ENCODE peak calls at places on chromosome 6, in seven cellular contexts. One of them, this sample, is unnamed.
A peak's percentile ranks its signal among the peaks of the same experiment; 100 is the strongest.

GRCh38 chr6:154410619-154411044 is 54.0 kb upstream of the IPCEF1 start:
- DNase-seq in B cell: no peak
- DNase-seq in ovary: peak; percentile 67
- DNase-seq in AG09309: peak; percentile 96
- DNase-seq in natural killer cell: no peak
- DNase-seq in cardiac muscle cell: peak; percentile 97
- DNase-seq in epithelial cell of esophagus: peak; percentile 85
- DNase-seq in this sample: no peak

GRCh38 chr6:30557683-30557981 is 537 bp downstream of the PRR3 start:
- DNase-seq in B cell: no peak
- DNase-seq in ovary: no peak
- DNase-seq in AG09309: no peak
- DNase-seq in natural killer cell: no peak
- DNase-seq in cardiac muscle cell: no peak
- DNase-seq in epithelial cell of esophagus: no peak
- DNase-seq in this sample: no peak

GRCh38 chr6:40139447-40139846 is 205.2 kb upstream of the MOCS1 start:
- DNase-seq in B cell: no peak
- DNase-seq in ovary: no peak
- DNase-seq in AG09309: no peak
- DNase-seq in natural killer cell: no peak
- DNase-seq in cardiac muscle cell: no peak
- DNase-seq in epithelial cell of esophagus: no peak
- DNase-seq in this sample: no peak

GRCh38 chr6:33935439-33936080 is 131.8 kb upstream of the MLN start:
- DNase-seq in B cell: no peak
- DNase-seq in ovary: no peak
- DNase-seq in AG09309: no peak
- DNase-seq in natural killer cell: no peak
- DNase-seq in cardiac muscle cell: no peak
- DNase-seq in epithelial cell of esophagus: no peak
- DNase-seq in this sample: no peak

GRCh38 chr6:15327271-15327670 is 81.4 kb downstream of the JARID2 start:
- DNase-seq in B cell: peak; percentile 51
- DNase-seq in ovary: no peak
- DNase-seq in AG09309: no peak
- DNase-seq in natural killer cell: no peak
- DNase-seq in cardiac muscle cell: no peak
- DNase-seq in epithelial cell of esophagus: peak; percentile 18
- DNase-seq in this sample: no peak

GRCh38 chr6:154347981-154348380 is 8.6 kb downstream of the IPCEF1 start:
- DNase-seq in B cell: no peak
- DNase-seq in ovary: no peak
- DNase-seq in AG09309: no peak
- DNase-seq in natural killer cell: no peak
- DNase-seq in cardiac muscle cell: no peak
- DNase-seq in epithelial cell of esophagus: no peak
- DNase-seq in this sample: no peak

GRCh38 chr6:69795469-69796080 is 1.2 kb downstream of the LMBRD1 start:
- DNase-seq in B cell: peak; percentile 58
- DNase-seq in ovary: no peak
- DNase-seq in AG09309: no peak
- DNase-seq in natural killer cell: no peak
- DNase-seq in cardiac muscle cell: peak; percentile 10
- DNase-seq in epithelial cell of esophagus: no peak
- DNase-seq in this sample: no peak

GRCh38 chr6:12472601-12473038 is 182.5 kb downstream of the EDN1 start:
- DNase-seq in B cell: no peak
- DNase-seq in ovary: peak; percentile 19
- DNase-seq in AG09309: no peak
- DNase-seq in natural killer cell: no peak
- DNase-seq in cardiac muscle cell: peak; percentile 75
- DNase-seq in epithelial cell of esophagus: peak; percentile 100
- DNase-seq in this sample: no peak

GRCh38 chr6:136092897-136093296 is 157.2 kb downstream of the MTFR2 start:
- DNase-seq in B cell: no peak
- DNase-seq in ovary: no peak
- DNase-seq in AG09309: no peak
- DNase-seq in natural killer cell: no peak
- DNase-seq in cardiac muscle cell: no peak
- DNase-seq in epithelial cell of esophagus: no peak
- DNase-seq in this sample: no peak

GRCh38 chr6:15953152-15953880 is 175.6 kb upstream of the MYLIP start:
- DNase-seq in B cell: no peak
- DNase-seq in ovary: no peak
- DNase-seq in AG09309: no peak
- DNase-seq in natural killer cell: no peak
- DNase-seq in cardiac muscle cell: peak; percentile 89
- DNase-seq in epithelial cell of esophagus: no peak
- DNase-seq in this sample: no peak

GRCh38 chr6:130932956-130933355 is 105.8 kb downstream of the SMLR1 start:
- DNase-seq in B cell: no peak
- DNase-seq in ovary: no peak
- DNase-seq in AG09309: no peak
- DNase-seq in natural killer cell: no peak
- DNase-seq in cardiac muscle cell: no peak
- DNase-seq in epithelial cell of esophagus: no peak
- DNase-seq in this sample: no peak

GRCh38 chr6:14596410-14596809 is 478.8 kb downstream of the CD83 start:
- DNase-seq in B cell: no peak
- DNase-seq in ovary: no peak
- DNase-seq in AG09309: peak; percentile 24
- DNase-seq in natural killer cell: no peak
- DNase-seq in cardiac muscle cell: peak; percentile 88
- DNase-seq in epithelial cell of esophagus: peak; percentile 58
- DNase-seq in this sample: no peak

GRCh38 chr6:48109902-48110301 is 1.1 kb downstream of the PTCHD4 start:
- DNase-seq in B cell: no peak
- DNase-seq in ovary: no peak
- DNase-seq in AG09309: no peak
- DNase-seq in natural killer cell: no peak
- DNase-seq in cardiac muscle cell: no peak
- DNase-seq in epithelial cell of esophagus: peak; percentile 66
- DNase-seq in this sample: no peak

DNA sequence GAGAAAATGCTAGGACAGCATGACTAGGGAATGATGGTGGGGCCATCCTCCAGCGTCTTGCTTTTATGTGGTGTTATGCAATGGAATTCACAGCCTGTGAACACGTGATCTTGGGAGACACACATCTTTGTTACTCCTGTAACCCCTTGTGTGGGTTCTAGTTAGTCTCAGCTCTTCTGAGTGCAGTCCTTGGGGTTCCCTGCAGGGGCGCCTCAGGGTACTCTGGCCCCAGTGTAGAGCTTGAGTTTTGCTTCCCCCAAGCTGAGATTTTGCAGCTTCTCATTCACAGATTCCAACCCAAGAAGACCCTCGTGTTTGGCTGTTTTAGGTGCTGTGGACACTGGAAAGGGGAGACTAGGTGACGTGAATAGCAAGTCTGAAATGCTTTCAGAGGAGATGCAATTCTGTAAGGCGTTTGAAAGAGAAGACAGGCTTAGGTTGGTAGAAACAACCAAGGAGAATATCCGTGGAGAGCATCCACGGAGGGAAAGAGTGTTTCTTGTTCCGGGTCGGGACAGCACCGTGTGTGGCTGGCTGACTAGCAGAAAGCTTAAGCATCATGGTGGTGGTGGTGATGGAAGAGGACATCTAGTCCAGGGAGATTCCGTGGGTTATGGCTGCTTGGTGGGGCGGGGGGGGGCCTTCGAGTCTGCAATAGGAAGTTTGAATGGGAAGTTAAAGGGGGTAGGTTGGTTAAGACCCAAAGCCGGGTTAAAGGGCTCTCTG is 30.1 kb downstream of the DUSP22 start:
- DNase-seq in B cell: no peak
- DNase-seq in ovary: no peak
- DNase-seq in AG09309: no peak
- DNase-seq in natural killer cell: no peak
- DNase-seq in cardiac muscle cell: no peak
- DNase-seq in epithelial cell of esophagus: no peak
- DNase-seq in this sample: no peak
- TF ChIP-seq CTCF in B cell: no peak
- TF ChIP-seq CTCF in ovary: no peak
- TF ChIP-seq CTCF in AG09309: no peak
- TF ChIP-seq CTCF in natural killer cell: no peak
- TF ChIP-seq CTCF in cardiac muscle cell: no peak
- TF ChIP-seq CTCF in epithelial cell of esophagus: no peak
- TF ChIP-seq CTCF in this sample: no peak

DNA sequence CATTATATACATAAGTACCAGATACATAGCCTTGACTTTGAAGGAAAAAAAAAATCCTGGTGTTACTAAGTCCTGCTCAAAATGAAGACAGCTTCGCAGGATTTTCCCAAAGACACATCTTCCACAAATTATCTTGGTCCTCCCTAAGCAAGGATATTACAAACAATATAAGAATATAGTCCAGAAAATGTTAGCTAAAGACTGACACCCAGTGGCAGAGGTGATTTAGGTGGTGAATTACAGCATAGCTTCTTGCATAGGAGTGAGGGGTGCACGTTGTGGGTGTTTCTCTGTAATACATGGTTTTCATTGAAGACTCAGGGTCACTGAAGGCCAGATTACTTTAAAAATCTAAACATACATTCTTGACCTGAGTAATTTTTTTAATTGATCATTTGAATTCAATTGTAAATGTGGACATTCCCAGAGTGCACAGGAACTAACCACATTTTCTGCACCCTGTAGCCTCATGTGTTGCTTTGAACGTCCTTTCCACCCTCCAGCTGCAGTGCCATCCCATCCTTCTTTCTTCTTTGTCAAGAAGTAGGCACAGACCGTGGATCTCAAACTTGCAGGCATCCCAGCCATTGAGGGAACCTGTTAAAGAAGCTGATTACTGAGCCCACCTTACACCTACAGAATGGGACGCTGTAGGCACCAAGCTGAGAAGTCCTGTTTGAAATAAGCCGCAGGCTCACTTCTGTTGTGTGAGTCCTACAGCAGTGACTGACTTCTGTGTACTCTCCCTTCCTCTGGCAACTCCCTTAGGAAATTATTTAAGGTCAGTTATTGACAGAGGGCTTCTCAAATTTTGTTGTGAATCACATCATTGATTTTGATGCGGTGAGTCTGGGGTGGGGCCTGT is 102.6 kb downstream of the PERP start:
- DNase-seq in B cell: peak; percentile 38
- DNase-seq in ovary: no peak
- DNase-seq in AG09309: peak; percentile 8
- DNase-seq in natural killer cell: no peak
- DNase-seq in cardiac muscle cell: peak; percentile 53
- DNase-seq in epithelial cell of esophagus: peak; percentile 62
- DNase-seq in this sample: no peak
- TF ChIP-seq CTCF in B cell: peak; percentile 50
- TF ChIP-seq CTCF in ovary: peak; percentile 11
- TF ChIP-seq CTCF in AG09309: peak; percentile 51
- TF ChIP-seq CTCF in natural killer cell: peak; percentile 56
- TF ChIP-seq CTCF in cardiac muscle cell: peak; percentile 56
- TF ChIP-seq CTCF in epithelial cell of esophagus: peak; percentile 56
- TF ChIP-seq CTCF in this sample: peak; percentile 66

GRCh38 chr6:167848783-167849182 is 22.1 kb downstream of the AFDN start:
- DNase-seq in B cell: no peak
- DNase-seq in ovary: no peak
- DNase-seq in AG09309: no peak
- DNase-seq in natural killer cell: no peak
- DNase-seq in cardiac muscle cell: no peak
- DNase-seq in epithelial cell of esophagus: no peak
- DNase-seq in this sample: no peak
- TF ChIP-seq CTCF in B cell: no peak
- TF ChIP-seq CTCF in ovary: no peak
- TF ChIP-seq CTCF in AG09309: no peak
- TF ChIP-seq CTCF in natural killer cell: no peak
- TF ChIP-seq CTCF in cardiac muscle cell: no peak
- TF ChIP-seq CTCF in epithelial cell of esophagus: no peak
- TF ChIP-seq CTCF in this sample: no peak

GRCh38 chr6:116139917-116140316 is 14.0 kb upstream of the COL10A1 start:
- DNase-seq in B cell: no peak
- DNase-seq in ovary: no peak
- DNase-seq in AG09309: no peak
- DNase-seq in natural killer cell: no peak
- DNase-seq in cardiac muscle cell: no peak
- DNase-seq in epithelial cell of esophagus: peak; percentile 28
- DNase-seq in this sample: no peak
- TF ChIP-seq CTCF in B cell: no peak
- TF ChIP-seq CTCF in ovary: no peak
- TF ChIP-seq CTCF in AG09309: no peak
- TF ChIP-seq CTCF in natural killer cell: no peak
- TF ChIP-seq CTCF in cardiac muscle cell: no peak
- TF ChIP-seq CTCF in epithelial cell of esophagus: peak; percentile 23
- TF ChIP-seq CTCF in this sample: no peak

GRCh38 chr6:110357696-110358535 is at the start of gene METTL24:
- DNase-seq in B cell: peak; percentile 39
- DNase-seq in ovary: peak; percentile 67
- DNase-seq in AG09309: no peak
- DNase-seq in natural killer cell: no peak
- DNase-seq in cardiac muscle cell: no peak
- DNase-seq in epithelial cell of esophagus: no peak
- DNase-seq in this sample: no peak
- TF ChIP-seq CTCF in B cell: no peak
- TF ChIP-seq CTCF in ovary: no peak
- TF ChIP-seq CTCF in AG09309: no peak
- TF ChIP-seq CTCF in natural killer cell: no peak
- TF ChIP-seq CTCF in cardiac muscle cell: no peak
- TF ChIP-seq CTCF in epithelial cell of esophagus: no peak
- TF ChIP-seq CTCF in this sample: no peak

GRCh38 chr6:87791485-87791884 is 89.5 kb upstream of the AKIRIN2 start:
- DNase-seq in B cell: no peak
- DNase-seq in ovary: no peak
- DNase-seq in AG09309: no peak
- DNase-seq in natural killer cell: no peak
- DNase-seq in cardiac muscle cell: no peak
- DNase-seq in epithelial cell of esophagus: no peak
- DNase-seq in this sample: no peak

GRCh38 chr6:87793340-87793739 is 91.3 kb upstream of the AKIRIN2 start:
- DNase-seq in B cell: no peak
- DNase-seq in ovary: no peak
- DNase-seq in AG09309: no peak
- DNase-seq in natural killer cell: no peak
- DNase-seq in cardiac muscle cell: no peak
- DNase-seq in epithelial cell of esophagus: no peak
- DNase-seq in this sample: no peak

GRCh38 chr6:87791029-87791428 is 89.0 kb upstream of the AKIRIN2 start:
- DNase-seq in B cell: no peak
- DNase-seq in ovary: no peak
- DNase-seq in AG09309: no peak
- DNase-seq in natural killer cell: no peak
- DNase-seq in cardiac muscle cell: no peak
- DNase-seq in epithelial cell of esophagus: no peak
- DNase-seq in this sample: no peak

GRCh38 chr6:87789900-87790290 is 87.9 kb upstream of the AKIRIN2 start:
- DNase-seq in B cell: no peak
- DNase-seq in ovary: no peak
- DNase-seq in AG09309: no peak
- DNase-seq in natural killer cell: no peak
- DNase-seq in cardiac muscle cell: no peak
- DNase-seq in epithelial cell of esophagus: no peak
- DNase-seq in this sample: no peak

GRCh38 chr6:87791982-87792381 is 89.9 kb upstream of the AKIRIN2 start:
- DNase-seq in B cell: no peak
- DNase-seq in ovary: no peak
- DNase-seq in AG09309: no peak
- DNase-seq in natural killer cell: no peak
- DNase-seq in cardiac muscle cell: no peak
- DNase-seq in epithelial cell of esophagus: no peak
- DNase-seq in this sample: no peak
- TF ChIP-seq CTCF in B cell: no peak
- TF ChIP-seq CTCF in ovary: no peak
- TF ChIP-seq CTCF in AG09309: no peak
- TF ChIP-seq CTCF in natural killer cell: no peak
- TF ChIP-seq CTCF in cardiac muscle cell: no peak
- TF ChIP-seq CTCF in epithelial cell of esophagus: no peak
- TF ChIP-seq CTCF in this sample: no peak